ENCODE peak calls at places on chromosome 7, in seven cellular contexts. P, I, L, J, G, D and N are unnamed samples.
A peak's percentile ranks its signal among the peaks of the same experiment; 100 is the strongest.

GRCh38 chr7:106075937-106076336 is 36.2 kb downstream of the SYPL1 start:
- DNase-seq in P (no peak), I (no peak), L (no peak), J (no peak), G (no peak), D (no peak), N (no peak)

GRCh38 chr7:131501422-131501821 is 55.0 kb downstream of the PODXL start:
- DNase-seq in P (no peak), I (no peak), L (no peak), J (no peak), G (no peak), D (no peak), N (no peak)

GRCh38 chr7:105389090-105389650 is 449 bp upstream of the SRPK2 start:
- DNase-seq in P (peak; percentile 89), I (no peak), L (no peak), J (peak; percentile 55), G (peak; percentile 57), D (no peak), N (peak; percentile 48)

GRCh38 chr7:29866490-29866930 is 60.2 kb downstream of the WIPF3 start:
- DNase-seq in P (no peak), I (peak; percentile 36), L (no peak), J (no peak), G (peak; percentile 55), D (no peak), N (no peak)

GRCh38 chr7:4204530-4205165 is 477.4 kb upstream of the FOXK1 start:
- DNase-seq in P (no peak), I (no peak), L (no peak), J (no peak), G (no peak), D (no peak), N (no peak)

GRCh38 chr7:34107306-34107705 is 202.0 kb downstream of the BMPER start:
- DNase-seq in P (no peak), I (peak; percentile 59), L (no peak), J (no peak), G (no peak), D (no peak), N (no peak)

GRCh38 chr7:158096582-158096981 is 491.0 kb downstream of the PTPRN2 start:
- DNase-seq in P (no peak), I (no peak), L (no peak), J (no peak), G (peak; percentile 20), D (no peak), N (no peak)

GRCh38 chr7:135939268-135939667 is 37.9 kb downstream of the MTPN start:
- DNase-seq in P (no peak), I (no peak), L (no peak), J (no peak), G (no peak), D (no peak), N (no peak)

GRCh38 chr7:152617056-152617455 is 58.9 kb downstream of the XRCC2 start:
- DNase-seq in P (no peak), I (no peak), L (no peak), J (peak; percentile 50), G (no peak), D (no peak), N (no peak)

GRCh38 chr7:158029431-158029938 is 558.1 kb downstream of the PTPRN2 start:
- DNase-seq in P (no peak), I (no peak), L (peak; percentile 35), J (no peak), G (peak; percentile 24), D (no peak), N (no peak)

GRCh38 chr7:140923358-140924006 is 1.2 kb downstream of the BRAF start:
- DNase-seq in P (no peak), I (peak; percentile 9), L (no peak), J (no peak), G (no peak), D (no peak), N (no peak)

GRCh38 chr7:93972029-93972725 is 32.0 kb downstream of the BET1 start:
- DNase-seq in P (no peak), I (no peak), L (no peak), J (no peak), G (no peak), D (no peak), N (no peak)

GRCh38 chr7:545470-545869 is 25.8 kb upstream of the PDGFA start:
- DNase-seq in P (no peak), I (no peak), L (no peak), J (no peak), G (no peak), D (no peak), N (no peak)

GRCh38 chr7:105638942-105639495 is 57.7 kb upstream of the EFCAB10 start:
- DNase-seq in P (no peak), I (no peak), L (no peak), J (no peak), G (peak; percentile 60), D (no peak), N (peak; percentile 29)

GRCh38 chr7:44757311-44757710 is 8.7 kb downstream of the ZMIZ2 start:
- DNase-seq in P (no peak), I (no peak), L (no peak), J (no peak), G (no peak), D (no peak), N (no peak)

GRCh38 chr7:43112088-43112940 is at the start of gene HECW1:
- DNase-seq in P (no peak), I (no peak), L (no peak), J (no peak), G (no peak), D (no peak), N (no peak)

GRCh38 chr7:84274029-84274638 is 79.5 kb upstream of the SEMA3A start:
- DNase-seq in P (no peak), I (no peak), L (no peak), J (no peak), G (no peak), D (no peak), N (no peak)

GRCh38 chr7:139648941-139649425 is 125.5 kb downstream of the CLEC2L start:
- DNase-seq in P (no peak), I (no peak), L (no peak), J (no peak), G (peak; percentile 41), D (no peak), N (peak; percentile 64)

GRCh38 chr7:5396542-5396941 is 27.1 kb downstream of the TNRC18 start:
- DNase-seq in P (peak; percentile 85), I (peak; percentile 14), L (no peak), J (no peak), G (peak; percentile 52), D (no peak), N (peak; percentile 57)

GRCh38 chr7:72336382-72336886 is 75.7 kb downstream of the CALN1 start:
- DNase-seq in P (no peak), I (no peak), L (no peak), J (no peak), G (no peak), D (peak; percentile 81), N (no peak)

GRCh38 chr7:45061807-45062206 is 27.0 kb downstream of the NACAD start:
- DNase-seq in P (no peak), I (no peak), L (peak; percentile 24), J (no peak), G (no peak), D (no peak), N (no peak)

GRCh38 chr7:9149499-9150082 is 716.2 kb downstream of the NXPH1 start:
- DNase-seq in P (no peak), I (no peak), L (no peak), J (no peak), G (no peak), D (no peak), N (no peak)

GRCh38 chr7:30530373-30530772 is 25.7 kb upstream of the GGCT start:
- DNase-seq in P (no peak), I (no peak), L (no peak), J (no peak), G (no peak), D (no peak), N (no peak)

GRCh38 chr7:124764847-124765400 is 668 bp downstream of the GPR37 start:
- DNase-seq in P (peak; percentile 36), I (no peak), L (peak; percentile 78), J (no peak), G (peak; percentile 35), D (no peak), N (peak; percentile 26)

GRCh38 chr7:47327698-47328391 is 254.1 kb downstream of the TNS3 start:
- DNase-seq in P (no peak), I (peak; percentile 63), L (no peak), J (no peak), G (peak; percentile 85), D (no peak), N (peak; percentile 79)

GRCh38 chr7:23531794-23532489 is at the start of gene TRA2A:
- DNase-seq in P (peak; percentile 90), I (peak; percentile 97), L (peak; percentile 99), J (peak; percentile 90), G (peak; percentile 99), D (peak; percentile 99), N (peak; percentile 98)
- TF ChIP-seq EP300 in P (no peak), I (no peak), L (no peak), J (no peak), G (no peak), D (no peak), N (no peak)

DNA sequence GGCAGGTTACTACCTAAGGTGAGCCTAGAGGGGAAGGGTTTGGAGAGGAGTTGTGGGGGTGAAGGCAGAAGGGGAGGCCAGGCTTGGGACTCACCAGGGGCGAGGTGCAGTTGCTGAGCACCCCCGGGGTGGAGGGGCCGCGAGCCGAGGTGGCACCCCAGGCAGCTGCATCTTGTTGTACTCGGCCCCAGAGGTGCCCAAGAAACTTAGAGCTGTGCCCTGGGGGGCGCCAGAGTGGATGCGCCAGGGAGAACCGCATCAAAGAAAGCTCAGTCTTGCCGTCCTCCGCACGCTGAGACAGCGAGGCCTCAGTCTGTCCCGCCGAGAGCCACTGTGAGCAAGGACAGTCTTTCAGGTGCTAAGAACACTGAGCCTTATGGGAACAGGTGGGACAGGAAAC is 7.4 kb downstream of the ATG9B start:
- DNase-seq in P (no peak), I (no peak), L (no peak), J (no peak), G (no peak), D (no peak), N (no peak)
- TF ChIP-seq EP300 in P (no peak), I (no peak), L (no peak), J (no peak), G (no peak), D (no peak), N (no peak)

DNA sequence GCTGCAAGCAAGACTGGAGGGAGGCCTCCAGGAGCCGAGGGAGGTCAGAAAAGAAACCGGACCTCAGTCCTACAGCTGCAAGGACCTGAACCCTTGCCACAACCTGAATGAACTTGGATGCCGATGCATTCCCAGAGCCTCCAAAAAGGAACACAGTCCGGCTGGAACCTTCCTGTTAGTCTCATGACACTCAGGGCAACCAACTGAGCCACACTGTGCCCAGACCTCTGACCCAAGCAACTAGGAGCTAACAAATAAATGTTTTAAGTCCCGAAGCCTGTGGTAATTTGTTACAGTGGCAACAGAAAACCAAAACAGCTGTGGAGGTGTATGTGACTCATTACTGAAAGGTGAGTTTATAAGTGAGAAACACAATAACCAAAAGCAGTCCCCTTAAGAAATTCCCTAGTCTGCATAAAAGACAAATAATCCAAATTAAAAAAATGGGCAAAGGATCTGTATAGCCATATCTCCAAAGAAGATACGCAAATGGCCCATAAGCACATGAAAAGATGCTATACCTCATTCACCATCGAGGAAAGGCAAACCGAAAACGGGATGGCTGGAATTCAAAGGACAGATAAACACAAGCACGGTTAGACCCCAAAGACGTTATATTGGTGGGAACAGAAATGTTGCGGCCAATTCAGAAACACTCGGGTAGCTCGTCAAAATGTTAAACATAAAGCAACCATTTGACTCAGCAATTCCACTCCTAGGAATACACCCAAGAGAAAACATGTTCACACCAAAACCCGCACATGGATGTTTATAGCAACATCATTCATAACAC is 24.8 kb downstream of the GNA12 start:
- DNase-seq in P (no peak), I (no peak), L (no peak), J (no peak), G (no peak), D (no peak), N (no peak)
- TF ChIP-seq EP300 in P (no peak), I (no peak), L (no peak), J (no peak), G (no peak), D (no peak), N (no peak)

GRCh38 chr7:117114272-117114671 is 161.0 kb downstream of the ST7 start:
- DNase-seq in P (no peak), I (no peak), L (no peak), J (no peak), G (no peak), D (no peak), N (no peak)
- TF ChIP-seq EP300 in P (no peak), I (no peak), L (no peak), J (no peak), G (no peak), D (no peak), N (no peak)